ENCODE peak calls at places on chromosome 15, in ten cellular contexts. C is thoracic aorta; E is astrocyte; S is uterus; R is CD8-positive, alpha-beta T cell; V is PC-3; Z is HepG2; O is aorta; J is neural progenitor cell; M is ovary. D is an unnamed sample.

GRCh38 chr15:41558400-41559238 is at the start of gene TYRO3:
- DNase-seq in C (no peak), E (no peak), S (peak; percentile 50), R (peak; percentile 69), V (peak; percentile 51), Z (no peak), O (peak; percentile 92), J (peak; percentile 86), M (peak; percentile 75), D (peak; percentile 23)

GRCh38 chr15:63436872-63437375 is 55.3 kb upstream of the CA12 start:
- DNase-seq in C (peak; percentile 17), E (peak; percentile 69), S (peak; percentile 86), R (peak; percentile 80), V (peak; percentile 34), Z (peak; percentile 70), O (peak; percentile 91), J (peak; percentile 72), M (peak; percentile 80), D (peak; percentile 66)

GRCh38 chr15:77591960-77592613 is 40.6 kb downstream of the LINGO1 start:
- DNase-seq in C (no peak), E (no peak), S (no peak), R (no peak), V (no peak), Z (no peak), O (no peak), J (peak; percentile 61), M (no peak), D (no peak)

GRCh38 chr15:35827156-35827555 is 281.2 kb upstream of the DPH6 start:
- DNase-seq in C (no peak), E (peak; percentile 49), S (no peak), R (no peak), V (no peak), Z (no peak), O (no peak), J (no peak), M (no peak), D (no peak)

GRCh38 chr15:63870403-63871209 is 36.9 kb upstream of the HERC1 start:
- DNase-seq in C (no peak), E (peak; percentile 75), S (no peak), R (no peak), V (peak; percentile 60), Z (peak; percentile 61), O (no peak), J (peak; percentile 90), M (peak; percentile 20), D (peak; percentile 41)

GRCh38 chr15:65344214-65344908 is 33.4 kb downstream of the IGDCC3 start:
- DNase-seq in C (no peak), E (no peak), S (no peak), R (no peak), V (no peak), Z (no peak), O (peak; percentile 56), J (no peak), M (no peak), D (no peak)

GRCh38 chr15:89372069-89373033 is 37.7 kb upstream of the POLG start:
- DNase-seq in C (no peak), E (no peak), S (no peak), R (no peak), V (no peak), Z (no peak), O (no peak), J (peak; percentile 21), M (no peak), D (no peak)

GRCh38 chr15:60397772-60398445 is at the start of gene ANXA2:
- DNase-seq in C (peak; percentile 69), E (peak; percentile 76), S (peak; percentile 89), R (peak; percentile 83), V (peak; percentile 91), Z (no peak), O (peak; percentile 96), J (peak; percentile 67), M (peak; percentile 83), D (peak; percentile 87)

GRCh38 chr15:65082303-65082958 is 5.9 kb downstream of the KBTBD13 start:
- DNase-seq in C (no peak), E (no peak), S (no peak), R (no peak), V (peak; percentile 5), Z (no peak), O (no peak), J (peak; percentile 51), M (no peak), D (no peak)

GRCh38 chr15:83285979-83286553 is 1.6 kb upstream of the BNC1 start:
- DNase-seq in C (no peak), E (peak; percentile 94), S (no peak), R (no peak), V (peak; percentile 87), Z (no peak), O (no peak), J (no peak), M (no peak), D (no peak)

GRCh38 chr15:41476416-41477048 is 17.1 kb upstream of the ITPKA start:
- DNase-seq in C (no peak), E (no peak), S (no peak), R (no peak), V (no peak), Z (no peak), O (no peak), J (no peak), M (no peak), D (peak; percentile 39)

GRCh38 chr15:60059186-60059585 is 55.1 kb downstream of the FOXB1 start:
- DNase-seq in C (no peak), E (no peak), S (no peak), R (no peak), V (no peak), Z (no peak), O (no peak), J (no peak), M (no peak), D (no peak)

GRCh38 chr15:75167588-75168076 is 34.0 kb upstream of the C15orf39 start:
- DNase-seq in C (no peak), E (peak; percentile 73), S (no peak), R (no peak), V (peak; percentile 32), Z (no peak), O (no peak), J (no peak), M (no peak), D (no peak)

GRCh38 chr15:68816795-68817303 is 3.8 kb downstream of the ANP32A start:
- DNase-seq in C (no peak), E (no peak), S (no peak), R (peak; percentile 31), V (peak; percentile 16), Z (peak; percentile 70), O (no peak), J (no peak), M (peak; percentile 21), D (no peak)

GRCh38 chr15:75360391-75360790 is 8.0 kb downstream of the MAN2C1 start:
- DNase-seq in C (no peak), E (no peak), S (no peak), R (no peak), V (no peak), Z (no peak), O (no peak), J (no peak), M (no peak), D (no peak)

GRCh38 chr15:91862891-91863520 is 9.5 kb downstream of the SLCO3A1 start:
- DNase-seq in C (no peak), E (no peak), S (no peak), R (no peak), V (no peak), Z (no peak), O (no peak), J (no peak), M (no peak), D (no peak)
- H3K4me1 ChIP-seq in C (peaks cover 51% of the 10 kb centered on the region), E (peaks cover 15% of the 10 kb centered on the region), S (peaks cover 5% of the 10 kb centered on the region), R (peaks cover 51% of the 10 kb centered on the region), V (peaks cover 22% of the 10 kb centered on the region), Z (no peaks in the 10 kb centered on the region), O (peaks cover 3% of the 10 kb centered on the region), J (peaks cover 29% of the 10 kb centered on the region), M (peaks cover 15% of the 10 kb centered on the region), D (peaks cover 44% of the 10 kb centered on the region)

DNA sequence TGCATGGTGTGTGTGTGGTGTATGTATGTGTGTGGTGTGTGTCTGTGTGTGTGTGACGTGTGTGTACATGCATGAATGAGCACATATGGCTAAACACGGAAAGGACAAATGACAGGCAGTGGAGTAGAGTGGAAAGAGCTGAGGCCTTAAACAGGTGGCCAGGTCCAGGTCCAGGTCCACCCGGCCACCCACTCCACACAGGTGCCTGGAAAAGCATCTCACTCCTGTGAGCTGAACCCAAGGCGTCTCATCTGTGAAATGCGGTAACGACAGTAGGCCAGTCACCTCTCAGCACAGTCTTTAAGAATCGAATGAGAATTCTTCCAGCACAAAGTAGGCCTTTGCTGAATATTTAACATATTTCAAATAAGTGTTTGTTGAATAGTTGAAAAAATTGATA is 58.7 kb downstream of the ATP10A start:
- DNase-seq in C (no peak), E (no peak), S (no peak), R (no peak), V (no peak), Z (no peak), O (peak; percentile 2), J (no peak), M (no peak), D (no peak)
- H3K27ac ChIP-seq in C (peak overlapping the region; percentile 29), E (no peak overlapping the region), S (no peak overlapping the region), R (no peak overlapping the region), V (no peak overlapping the region), Z (no peak overlapping the region), O (no peak overlapping the region), J (no peak overlapping the region), M (no peak overlapping the region), D (no peak overlapping the region)

DNA sequence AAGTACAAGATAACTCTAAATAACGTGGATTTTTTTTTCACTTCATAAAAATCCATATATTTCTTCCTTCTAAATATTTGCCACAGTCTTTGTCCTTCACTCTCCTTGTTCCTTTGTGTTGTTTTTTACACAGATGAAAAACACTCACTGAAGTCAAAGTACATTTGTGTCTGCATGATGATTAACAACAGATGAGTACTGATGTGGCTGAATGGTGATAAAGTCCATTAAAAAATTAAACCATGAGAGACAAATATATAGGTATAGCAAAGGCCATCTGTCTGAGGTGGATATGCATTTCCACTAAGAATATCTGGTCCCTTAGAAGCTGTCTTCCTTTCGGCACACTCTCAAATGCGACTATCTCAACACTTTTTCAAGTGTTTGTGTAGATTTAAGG is 317.5 kb upstream of the MCTP2 start:
- DNase-seq in C (no peak), E (no peak), S (no peak), R (no peak), V (no peak), Z (no peak), O (no peak), J (no peak), M (no peak), D (no peak)
- H3K4me1 ChIP-seq in C (no peaks in the 10 kb centered on the region), E (no peaks in the 10 kb centered on the region), S (no peaks in the 10 kb centered on the region), R (no peaks in the 10 kb centered on the region), V (no peaks in the 10 kb centered on the region), Z (no peaks in the 10 kb centered on the region), O (no peaks in the 10 kb centered on the region), J (peaks cover 6% of the 10 kb centered on the region), M (no peaks in the 10 kb centered on the region), D (no peaks in the 10 kb centered on the region)

GRCh38 chr15:53759333-53759975 is at the start of gene WDR72:
- DNase-seq in C (no peak), E (no peak), S (no peak), R (no peak), V (no peak), Z (no peak), O (no peak), J (peak; percentile 67), M (no peak), D (no peak)

GRCh38 chr15:53757906-53758305 is 1.6 kb downstream of the WDR72 start:
- DNase-seq in C (no peak), E (no peak), S (no peak), R (no peak), V (no peak), Z (no peak), O (no peak), J (no peak), M (no peak), D (no peak)

GRCh38 chr15:53758412-53758811 is 1.1 kb downstream of the WDR72 start:
- DNase-seq in C (no peak), E (no peak), S (no peak), R (no peak), V (no peak), Z (no peak), O (no peak), J (no peak), M (no peak), D (no peak)

GRCh38 chr15:53762916-53763315 is 3.5 kb upstream of the WDR72 start:
- DNase-seq in C (no peak), E (no peak), S (no peak), R (no peak), V (no peak), Z (no peak), O (no peak), J (no peak), M (no peak), D (no peak)
- H3K27ac ChIP-seq in C (no peak overlapping the region), E (no peak overlapping the region), S (no peak overlapping the region), R (no peak overlapping the region), V (no peak overlapping the region), Z (no peak overlapping the region), O (no peak overlapping the region), J (no peak overlapping the region), M (no peak overlapping the region), D (no peak overlapping the region)

D was measured in gastrocnemius medialis.